ENCODE peak calls at places on chromosomes 6 and 20, in ten cellular contexts. O, X, Q, N, F, S, K, I, Y and C are unnamed samples.

GRCh38 chr6:148952147-148953041 is 205.6 kb downstream of the UST start:
- DNase-seq in O (no peak), X (no peak), Q (no peak), N (no peak), F (no peak), S (no peak), K (no peak), I (no peak), Y (no peak), C (no peak)

GRCh38 chr6:148087659-148088058 is 255.0 kb upstream of the SASH1 start:
- DNase-seq in O (no peak), X (no peak), Q (no peak), N (no peak), F (no peak), S (no peak), K (no peak), I (no peak), Y (no peak), C (no peak)

GRCh38 chr6:169288591-169288990 is 34.9 kb upstream of the THBS2 start:
- DNase-seq in O (no peak), X (no peak), Q (no peak), N (no peak), F (no peak), S (no peak), K (no peak), I (no peak), Y (no peak), C (no peak)

GRCh38 chr20:59145247-59145925 is 18.2 kb upstream of the ZNF831 start:
- DNase-seq in O (no peak), X (no peak), Q (peak), N (no peak), F (no peak), S (no peak), K (no peak), I (no peak), Y (no peak), C (no peak)

GRCh38 chr20:57445774-57446173 is 54.6 kb downstream of the RBM38 start:
- DNase-seq in O (no peak), X (no peak), Q (no peak), N (no peak), F (no peak), S (no peak), K (no peak), I (no peak), Y (no peak), C (no peak)

GRCh38 chr20:17343631-17344447 is 117.0 kb downstream of the PCSK2 start:
- DNase-seq in O (no peak), X (no peak), Q (no peak), N (no peak), F (no peak), S (no peak), K (no peak), I (no peak), Y (no peak), C (no peak)

GRCh38 chr6:7238900-7239589 is 74.0 kb downstream of the SSR1 start:
- DNase-seq in O (peak), X (peak), Q (peak), N (peak), F (peak), S (peak), K (peak), I (peak), Y (peak), C (no peak)

GRCh38 chr6:86586195-86586594 is 351.1 kb upstream of the HTR1E start:
- DNase-seq in O (no peak), X (no peak), Q (no peak), N (no peak), F (no peak), S (no peak), K (no peak), I (no peak), Y (no peak), C (no peak)

GRCh38 chr6:169968541-169969270 is 217.3 kb downstream of the ERMARD start:
- DNase-seq in O (no peak), X (no peak), Q (peak), N (no peak), F (no peak), S (no peak), K (no peak), I (peak), Y (peak), C (no peak)

DNA sequence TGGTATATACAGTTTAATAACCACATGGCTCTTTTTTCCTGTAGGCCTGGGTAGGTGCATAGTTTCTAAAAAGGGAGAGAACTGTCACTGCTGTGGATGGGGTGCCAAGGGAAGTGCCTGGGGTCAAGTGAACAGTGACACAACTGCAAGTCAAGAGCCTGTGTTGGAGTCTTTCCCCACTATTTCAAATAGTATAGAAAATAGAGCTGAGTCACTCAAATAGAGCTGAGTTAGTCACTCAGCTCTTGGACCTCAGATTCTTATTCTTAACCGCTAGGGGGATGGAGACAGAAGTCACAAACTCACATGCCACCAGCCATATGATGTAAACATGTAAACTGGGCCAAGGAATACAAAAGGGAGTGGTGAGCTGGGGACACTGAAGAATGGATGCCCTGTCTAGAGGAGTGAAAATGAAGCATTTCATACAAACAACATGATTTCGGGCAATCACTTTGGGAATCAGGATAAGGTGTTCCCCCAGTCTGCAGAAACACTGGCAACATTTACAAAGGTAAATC is 2.1 kb downstream of the NQO2 start:
- DNase-seq in O (no peak), X (peak), Q (peak), N (peak), F (peak), S (peak), K (no peak), I (no peak), Y (no peak), C (no peak)
- H3K4me3 ChIP-seq in O (no peak), X (peak), Q (no peak), N (no peak), F (no peak), S (no peak), K (no peak), I (no peak), Y (no peak), C (no peak)

GRCh38 chr20:23223908-23224307 is 126.7 kb upstream of the NXT1 start:
- DNase-seq in O (no peak), X (no peak), Q (no peak), N (no peak), F (no peak), S (no peak), K (no peak), I (no peak), Y (no peak), C (no peak)

GRCh38 chr20:23227274-23227673 is 123.3 kb upstream of the NXT1 start:
- DNase-seq in O (no peak), X (no peak), Q (no peak), N (no peak), F (no peak), S (no peak), K (no peak), I (no peak), Y (no peak), C (no peak)

GRCh38 chr20:23224806-23225205 is 125.8 kb upstream of the NXT1 start:
- DNase-seq in O (no peak), X (no peak), Q (no peak), N (no peak), F (no peak), S (no peak), K (no peak), I (no peak), Y (no peak), C (no peak)

GRCh38 chr20:23226612-23227265 is 123.9 kb upstream of the NXT1 start:
- DNase-seq in O (no peak), X (no peak), Q (no peak), N (no peak), F (no peak), S (peak), K (no peak), I (no peak), Y (no peak), C (no peak)

DNA sequence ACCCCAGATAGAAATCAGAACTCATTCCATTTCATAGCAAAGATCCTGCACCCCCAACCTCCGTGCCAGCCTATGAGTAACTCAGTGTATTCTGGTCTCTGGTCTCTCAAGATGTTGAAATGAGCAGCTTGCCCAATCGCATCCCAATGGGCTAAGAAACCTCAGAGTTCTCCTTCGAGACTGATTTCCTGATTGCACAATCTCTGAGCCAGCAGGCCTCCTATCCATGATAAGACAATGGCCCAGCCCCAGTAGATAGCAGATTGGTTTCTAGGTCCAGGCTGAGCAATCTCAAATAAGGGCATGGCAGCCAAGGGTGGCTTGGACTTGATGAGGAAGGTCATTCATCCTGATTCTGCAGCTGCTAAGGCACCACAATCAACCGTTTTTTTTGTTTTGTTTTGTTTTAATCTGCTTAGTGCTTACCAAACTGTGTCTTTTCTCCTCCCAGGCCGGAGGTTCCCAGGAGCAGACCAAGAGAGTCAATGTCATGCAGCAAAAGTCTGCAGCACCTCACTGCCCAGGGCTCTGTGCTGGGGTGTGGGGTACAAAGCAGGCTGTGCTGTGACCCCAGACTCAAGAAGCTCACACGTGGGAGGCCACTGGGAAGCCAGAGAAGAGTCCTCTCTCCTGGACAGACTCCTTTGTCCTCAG is 125.1 kb upstream of the NXT1 start:
- DNase-seq in O (no peak), X (no peak), Q (no peak), N (no peak), F (no peak), S (no peak), K (peak), I (peak), Y (no peak), C (no peak)
- TF ChIP-seq POLR2AphosphoS5 in O (no peak), X (no peak), Q (no peak), N (no peak), F (no peak), S (no peak), K (no peak), I (no peak), Y (no peak), C (no peak)

GRCh38 chr6:31466466-31466865 is 31.5 kb upstream of the MICB start:
- DNase-seq in O (no peak), X (no peak), Q (no peak), N (no peak), F (no peak), S (no peak), K (no peak), I (no peak), Y (no peak), C (no peak)

GRCh38 chr6:31464252-31465184 is 33.4 kb upstream of the MICB start:
- DNase-seq in O (no peak), X (no peak), Q (no peak), N (no peak), F (no peak), S (no peak), K (no peak), I (no peak), Y (no peak), C (no peak)

GRCh38 chr6:31465718-31466117 is 32.2 kb upstream of the MICB start:
- DNase-seq in O (no peak), X (no peak), Q (no peak), N (no peak), F (no peak), S (no peak), K (no peak), I (no peak), Y (no peak), C (no peak)

GRCh38 chr6:31462964-31463940 is 34.7 kb upstream of the MICB start:
- DNase-seq in O (peak), X (peak), Q (peak), N (peak), F (peak), S (peak), K (peak), I (peak), Y (peak), C (peak)

DNA sequence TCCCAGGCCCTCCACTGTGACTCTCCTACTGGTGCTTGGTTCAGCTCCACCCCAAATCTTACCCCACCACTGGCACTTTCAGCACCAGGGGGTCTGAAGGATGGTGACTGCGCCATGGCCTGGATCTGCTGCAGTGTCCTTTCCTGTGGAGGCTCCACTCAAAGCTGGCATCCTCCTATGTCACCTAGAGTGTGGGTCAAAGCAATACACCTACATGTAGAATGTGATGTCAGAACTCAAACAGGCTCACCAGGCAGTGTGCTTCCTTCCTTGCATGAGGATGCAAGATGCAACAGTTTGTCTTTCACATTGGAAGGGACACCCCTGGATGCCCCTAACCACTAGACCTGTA is 32.8 kb upstream of the MICB start:
- DNase-seq in O (no peak), X (no peak), Q (no peak), N (no peak), F (no peak), S (no peak), K (no peak), I (no peak), Y (no peak), C (no peak)
- H3K4me3 ChIP-seq in O (no peak), X (no peak), Q (peak), N (no peak), F (no peak), S (no peak), K (no peak), I (no peak), Y (no peak), C (no peak)

GRCh38 chr20:3812975-3813599 is 7.3 kb upstream of the AP5S1 start:
- DNase-seq in O (no peak), X (no peak), Q (no peak), N (no peak), F (no peak), S (no peak), K (no peak), I (no peak), Y (no peak), C (no peak)

GRCh38 chr20:3813758-3814581 is 6.4 kb upstream of the AP5S1 start:
- DNase-seq in O (no peak), X (no peak), Q (no peak), N (no peak), F (no peak), S (no peak), K (no peak), I (peak), Y (no peak), C (no peak)

GRCh38 chr20:3812259-3812681 is 8.1 kb upstream of the AP5S1 start:
- DNase-seq in O (no peak), X (no peak), Q (no peak), N (no peak), F (no peak), S (no peak), K (no peak), I (no peak), Y (no peak), C (no peak)

GRCh38 chr20:3808544-3808943 is 11.8 kb upstream of the AP5S1 start:
- DNase-seq in O (no peak), X (no peak), Q (no peak), N (no peak), F (no peak), S (no peak), K (no peak), I (no peak), Y (no peak), C (no peak)

GRCh38 chr20:3811421-3812258 is 8.7 kb upstream of the AP5S1 start:
- DNase-seq in O (peak), X (peak), Q (peak), N (peak), F (peak), S (peak), K (peak), I (peak), Y (peak), C (peak)
- TF ChIP-seq POLR2AphosphoS5 in O (peak), X (no peak), Q (peak), N (peak), F (peak), S (peak), K (peak), I (peak), Y (peak), C (peak)

DNA sequence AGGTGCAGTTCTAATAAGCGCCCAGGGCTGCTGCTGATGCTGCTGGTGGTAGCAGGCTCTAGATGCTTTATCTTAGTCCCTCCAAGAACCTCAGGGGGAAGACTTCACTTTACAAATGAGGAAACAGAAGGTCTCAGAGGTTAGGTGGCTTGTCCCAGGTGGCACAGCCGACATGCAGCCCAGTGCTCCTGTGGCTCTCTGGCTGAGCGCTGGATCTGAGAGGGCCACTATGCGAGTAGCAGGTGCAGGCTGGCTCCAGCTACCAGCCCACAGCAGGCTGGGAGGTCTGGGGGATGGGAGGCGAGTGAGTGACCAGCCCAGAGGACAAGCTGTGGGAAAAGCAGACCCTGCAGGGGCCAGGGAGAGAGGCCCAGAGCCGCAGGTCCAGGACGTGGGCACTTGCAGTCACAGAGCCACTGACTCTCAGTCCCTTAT is 90.9 kb downstream of the PRND start:
- DNase-seq in O (no peak), X (no peak), Q (no peak), N (no peak), F (no peak), S (no peak), K (peak), I (no peak), Y (no peak), C (no peak)
- H3K4me3 ChIP-seq in O (no peak), X (no peak), Q (no peak), N (no peak), F (no peak), S (no peak), K (no peak), I (no peak), Y (no peak), C (no peak)

GRCh38 chr20:33095249-33095648 is 15.8 kb downstream of the BPIFB4 start:
- DNase-seq in O (no peak), X (no peak), Q (no peak), N (no peak), F (no peak), S (no peak), K (no peak), I (no peak), Y (no peak), C (no peak)

GRCh38 chr20:33093074-33093473 is 13.6 kb downstream of the BPIFB4 start:
- DNase-seq in O (no peak), X (no peak), Q (no peak), N (no peak), F (no peak), S (no peak), K (no peak), I (no peak), Y (no peak), C (no peak)

GRCh38 chr20:33092361-33092760 is 12.9 kb downstream of the BPIFB4 start:
- DNase-seq in O (no peak), X (no peak), Q (no peak), N (no peak), F (no peak), S (no peak), K (no peak), I (no peak), Y (no peak), C (no peak)

GRCh38 chr20:33091693-33092092 is 12.2 kb downstream of the BPIFB4 start:
- DNase-seq in O (no peak), X (no peak), Q (no peak), N (no peak), F (no peak), S (no peak), K (no peak), I (no peak), Y (no peak), C (no peak)

GRCh38 chr20:33093582-33093981 is 14.1 kb downstream of the BPIFB4 start:
- DNase-seq in O (no peak), X (no peak), Q (no peak), N (no peak), F (no peak), S (no peak), K (no peak), I (no peak), Y (no peak), C (no peak)
- TF ChIP-seq POLR2AphosphoS5 in O (no peak), X (no peak), Q (no peak), N (no peak), F (no peak), S (no peak), K (no peak), I (no peak), Y (no peak), C (no peak)